ENCODE peak calls at places on chromosomes 3 and 15, in six cellular contexts. One of them, this sample, is unnamed.

GRCh38 chr15:70632079-70632850 is 131.1 kb downstream of the UACA start:
- DNase-seq in Caco-2: no peak
- DNase-seq in HT1080: peak
- DNase-seq in HL-60: no peak
- DNase-seq in cerebellum: no peak
- DNase-seq in stimulated activated CD4-positive, alpha-beta T cell treated with anti-CD3 and anti-CD28 coated beads, Interleukin-4, amount 100 ng/mL, for 24 hours: no peak
- DNase-seq in this sample: no peak

GRCh38 chr3:47443611-47443995 is 32.1 kb downstream of the SCAP start:
- DNase-seq in cerebellum: no peak
- DNase-seq in HT1080: no peak
- DNase-seq in Caco-2: peak
- DNase-seq in HL-60: no peak
- DNase-seq in stimulated activated CD4-positive, alpha-beta T cell treated with anti-CD3 and anti-CD28 coated beads, Interleukin-4, amount 100 ng/mL, for 24 hours: no peak
- DNase-seq in this sample: no peak

GRCh38 chr3:65713016-65713415 is 325.7 kb downstream of the MAGI1 start:
- DNase-seq in Caco-2: no peak
- DNase-seq in HL-60: no peak
- DNase-seq in cerebellum: no peak
- DNase-seq in HT1080: peak
- DNase-seq in stimulated activated CD4-positive, alpha-beta T cell treated with anti-CD3 and anti-CD28 coated beads, Interleukin-4, amount 100 ng/mL, for 24 hours: no peak
- DNase-seq in this sample: no peak

GRCh38 chr3:129827765-129828164 is 65.7 kb downstream of the TMCC1 start:
- DNase-seq in HL-60: peak
- DNase-seq in stimulated activated CD4-positive, alpha-beta T cell treated with anti-CD3 and anti-CD28 coated beads, Interleukin-4, amount 100 ng/mL, for 24 hours: peak
- DNase-seq in HT1080: no peak
- DNase-seq in Caco-2: no peak
- DNase-seq in cerebellum: no peak
- DNase-seq in this sample: peak

GRCh38 chr3:136979684-136980083 is 21.9 kb downstream of the IL20RB start:
- DNase-seq in cerebellum: no peak
- DNase-seq in HL-60: no peak
- DNase-seq in stimulated activated CD4-positive, alpha-beta T cell treated with anti-CD3 and anti-CD28 coated beads, Interleukin-4, amount 100 ng/mL, for 24 hours: no peak
- DNase-seq in HT1080: peak
- DNase-seq in Caco-2: no peak
- DNase-seq in this sample: no peak

GRCh38 chr3:49711489-49711888 is 8.0 kb downstream of the AMIGO3 start:
- DNase-seq in Caco-2: no peak
- DNase-seq in HT1080: no peak
- DNase-seq in stimulated activated CD4-positive, alpha-beta T cell treated with anti-CD3 and anti-CD28 coated beads, Interleukin-4, amount 100 ng/mL, for 24 hours: no peak
- DNase-seq in cerebellum: no peak
- DNase-seq in HL-60: no peak
- DNase-seq in this sample: no peak

GRCh38 chr3:57017481-57017880 is 43.0 kb upstream of the SPATA12 start:
- DNase-seq in HT1080: peak
- DNase-seq in Caco-2: no peak
- DNase-seq in HL-60: no peak
- DNase-seq in stimulated activated CD4-positive, alpha-beta T cell treated with anti-CD3 and anti-CD28 coated beads, Interleukin-4, amount 100 ng/mL, for 24 hours: no peak
- DNase-seq in cerebellum: no peak
- DNase-seq in this sample: no peak

GRCh38 chr3:25007974-25008658 is 419.9 kb upstream of the RARB start:
- DNase-seq in HL-60: no peak
- DNase-seq in stimulated activated CD4-positive, alpha-beta T cell treated with anti-CD3 and anti-CD28 coated beads, Interleukin-4, amount 100 ng/mL, for 24 hours: no peak
- DNase-seq in cerebellum: no peak
- DNase-seq in Caco-2: no peak
- DNase-seq in HT1080: peak
- DNase-seq in this sample: no peak

GRCh38 chr15:62472616-62473299 is 307.7 kb upstream of the C2CD4B start:
- DNase-seq in stimulated activated CD4-positive, alpha-beta T cell treated with anti-CD3 and anti-CD28 coated beads, Interleukin-4, amount 100 ng/mL, for 24 hours: no peak
- DNase-seq in HT1080: peak
- DNase-seq in cerebellum: no peak
- DNase-seq in HL-60: no peak
- DNase-seq in Caco-2: no peak
- DNase-seq in this sample: peak